ENCODE peak calls at places on chromosomes 2 and 18, in six cellular contexts. O is CD8-positive, alpha-beta memory T cell; I is Karpas-422; P is psoas muscle; Q is mammary epithelial cell; Y is OCI-LY7. A is an unnamed sample. For H3K4me1 and H3K9me3, the result is how much of the 10 kb centered on the place peaks cover.

GRCh38 chr2:106932644-106933043 is 46.7 kb upstream of the ST6GAL2 start:
- DNase-seq in O (no peak), I (peak), P (no peak), Q (no peak), Y (no peak), A (no peak)

GRCh38 chr2:113167115-113167932 is 6.4 kb upstream of the PSD4 start:
- DNase-seq in O (no peak), I (no peak), P (no peak), Q (no peak), Y (no peak), A (peak)

GRCh38 chr2:176516051-176516601 is 246.9 kb downstream of the MTX2 start:
- DNase-seq in O (no peak), I (peak), P (no peak), Q (no peak), Y (no peak), A (no peak)

GRCh38 chr18:79608535-79608934 is 71.1 kb upstream of the CTDP1 start:
- DNase-seq in O (no peak), I (no peak), P (peak), Q (no peak), Y (no peak), A (peak)

GRCh38 chr2:43426305-43427031 is 169.4 kb downstream of the THADA start:
- DNase-seq in O (peak), I (peak), P (no peak), Q (peak), Y (peak), A (peak)

GRCh38 chr2:148922776-148923175 is 47.7 kb downstream of the KIF5C start:
- DNase-seq in O (no peak), I (no peak), P (no peak), Q (peak), Y (no peak), A (no peak)

GRCh38 chr2:36912692-36913091 is 53.6 kb downstream of the STRN start:
- DNase-seq in O (no peak), I (no peak), P (no peak), Q (no peak), Y (no peak), A (no peak)

GRCh38 chr18:8615397-8616025 is 6.3 kb downstream of the RAB12 start:
- DNase-seq in O (no peak), I (no peak), P (no peak), Q (peak), Y (no peak), A (no peak)

GRCh38 chr2:181656450-181657261 is at the start of gene CERKL:
- DNase-seq in O (no peak), I (peak), P (peak), Q (peak), Y (no peak), A (peak)

GRCh38 chr2:127770973-127771735 is 39.8 kb downstream of the WDR33 start:
- DNase-seq in O (no peak), I (no peak), P (no peak), Q (peak), Y (no peak), A (no peak)

GRCh38 chr2:36452279-36452678 is 96.7 kb downstream of the CRIM1 start:
- DNase-seq in O (no peak), I (no peak), P (no peak), Q (no peak), Y (no peak), A (no peak)

GRCh38 chr2:5987117-5987787 is 295.1 kb downstream of the SOX11 start:
- DNase-seq in O (no peak), I (no peak), P (no peak), Q (no peak), Y (no peak), A (no peak)

GRCh38 chr2:201950606-201951005 is 83.0 kb upstream of the FZD7 start:
- DNase-seq in O (no peak), I (no peak), P (no peak), Q (peak), Y (no peak), A (no peak)

GRCh38 chr2:66389651-66390131 is 45.2 kb upstream of the MEIS1 start:
- DNase-seq in O (no peak), I (no peak), P (no peak), Q (peak), Y (no peak), A (no peak)

GRCh38 chr2:40095003-40095402 is 315.9 kb upstream of the THUMPD2 start:
- DNase-seq in O (no peak), I (no peak), P (no peak), Q (peak), Y (no peak), A (no peak)

GRCh38 chr2:229501051-229501794 is 213.1 kb downstream of the DNER start:
- DNase-seq in O (no peak), I (no peak), P (no peak), Q (no peak), Y (no peak), A (no peak)

GRCh38 chr2:120765911-120766757 is 30.5 kb downstream of the GLI2 start:
- DNase-seq in O (no peak), I (no peak), P (peak), Q (no peak), Y (no peak), A (peak)

GRCh38 chr2:85783796-85784195 is 30.0 kb downstream of the ATOH8 start:
- DNase-seq in O (no peak), I (peak), P (no peak), Q (no peak), Y (no peak), A (peak)

GRCh38 chr2:163641986-163642385 is 93.8 kb downstream of the FIGN start:
- DNase-seq in O (no peak), I (peak), P (no peak), Q (no peak), Y (no peak), A (no peak)

GRCh38 chr2:71100195-71100964 is 29.6 kb downstream of the MCEE start:
- DNase-seq in O (peak), I (peak), P (peak), Q (peak), Y (peak), A (no peak)

GRCh38 chr2:24245986-24246779 is 71.3 kb downstream of the FAM228A start:
- DNase-seq in O (no peak), I (no peak), P (no peak), Q (no peak), Y (no peak), A (no peak)

GRCh38 chr2:12539771-12540170 is 177.0 kb upstream of the TRIB2 start:
- DNase-seq in O (no peak), I (no peak), P (no peak), Q (no peak), Y (no peak), A (no peak)

GRCh38 chr2:118168606-118169005 is 80.3 kb downstream of the INSIG2 start:
- DNase-seq in O (no peak), I (no peak), P (no peak), Q (peak), Y (no peak), A (no peak)

DNA sequence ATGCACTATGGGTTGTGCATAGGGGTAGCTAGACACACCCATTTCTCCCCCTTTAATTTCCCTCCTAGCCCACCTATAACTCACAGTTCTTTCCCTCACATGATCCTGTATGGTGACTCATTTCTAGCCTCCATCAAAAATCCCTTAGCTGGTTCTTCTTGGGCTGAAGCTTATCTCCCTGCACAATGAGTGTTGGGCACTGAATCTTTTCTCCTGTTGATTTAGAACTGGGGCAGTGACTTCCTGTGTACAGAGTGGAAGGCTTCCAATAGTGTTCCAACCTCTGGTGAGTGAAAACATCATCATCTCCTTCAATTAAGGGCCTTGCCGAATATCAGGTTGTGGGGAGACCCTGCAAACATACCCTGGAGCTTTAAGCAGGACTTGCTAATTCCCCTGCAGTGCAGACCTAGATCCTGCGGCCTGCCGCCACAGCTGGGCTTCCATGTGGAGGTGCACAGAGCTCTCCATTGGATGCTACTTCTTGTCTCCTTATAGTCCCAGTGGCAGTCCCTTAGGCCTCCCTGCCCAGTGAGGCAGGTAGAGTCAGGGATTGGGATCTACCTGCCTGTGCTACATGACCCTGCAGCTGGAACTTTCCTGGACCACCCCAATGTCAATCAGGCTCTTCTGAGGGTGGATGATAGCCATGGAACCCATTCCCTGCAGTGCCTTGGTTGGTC is 121.8 kb downstream of the PLB1 start:
- DNase-seq in O (no peak), I (no peak), P (peak), Q (peak), Y (no peak), A (peak)
- H3K4me3 ChIP-seq in O (no peak), I (no peak), P (no peak), Q (no peak), Y (no peak), A (no peak)

GRCh38 chr2:237883951-237884392 is 24.5 kb downstream of the RAMP1 start:
- DNase-seq in O (no peak), I (no peak), P (no peak), Q (no peak), Y (no peak), A (peak)
- H3K4me1 ChIP-seq in O (under half), I (under half), P (under half), Q (under half), Y (under half), A (under half)

GRCh38 chr2:14423145-14423906 is 209.2 kb upstream of the LRATD1 start:
- DNase-seq in O (no peak), I (no peak), P (no peak), Q (no peak), Y (no peak), A (no peak)
- H3K9me3 ChIP-seq in O (under half), I (under half), P (under half), Q (under half), Y (under half), A (under half)

DNA sequence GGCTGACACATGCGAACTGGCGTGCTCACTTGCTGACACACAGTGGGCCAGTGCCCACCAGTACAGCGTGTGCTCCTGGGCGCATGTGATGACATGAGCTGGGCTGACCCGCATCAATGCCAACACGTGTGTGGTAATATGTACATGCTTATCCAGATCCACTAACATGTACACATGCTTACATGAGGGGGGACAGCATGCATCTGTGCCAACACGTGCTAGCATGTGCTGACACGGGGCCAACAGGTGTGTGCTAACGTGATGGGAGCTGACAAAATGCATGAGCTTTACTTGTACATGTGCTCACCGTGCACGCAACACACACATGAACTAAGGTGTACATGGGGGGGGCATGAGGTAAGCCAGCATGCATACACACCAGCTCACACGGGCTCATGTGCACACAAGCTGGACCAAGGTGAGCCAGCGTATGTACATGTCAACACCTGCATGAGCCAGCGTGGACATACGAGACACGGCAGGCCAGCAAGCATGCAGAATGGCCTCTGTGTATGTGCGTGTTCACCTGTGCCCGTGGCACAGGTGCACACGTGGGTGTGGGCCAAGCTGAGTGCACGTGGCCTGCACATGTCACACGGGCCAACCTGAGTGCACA is 28.5 kb downstream of the GPC1 start:
- DNase-seq in O (no peak), I (no peak), P (peak), Q (no peak), Y (no peak), A (peak)
- H3K4me3 ChIP-seq in O (no peak), I (no peak), P (no peak), Q (no peak), Y (no peak), A (no peak)

A was measured in kidney.